ENCODE peak calls at places on chromosomes 5 and 9, in seven cellular contexts. O is fibroblast of the conjunctiva; E is HS-5; I is amniotic stem cell; C is stimulated activated CD4-positive, alpha-beta T cell treated with anti-CD3 and anti-CD28 coated beads, Interleukin-12 subunit alpha, Interleukin-12 subunit beta, amount 100 ng/mL, for 48 hours; H is RWPE2; Q is activated CD8-positive, alpha-beta memory T cell treated with anti-CD3 and anti-CD28 coated beads for 1 hour. N is an unnamed sample.

GRCh38 chr5:1975406-1975715 is 92.6 kb upstream of the IRX4 start:
- DNase-seq in O (no peak), E (no peak), I (no peak), C (no peak), H (no peak), Q (no peak), N (no peak)

GRCh38 chr5:122751293-122751753 is 23.6 kb upstream of the SNX2 start:
- DNase-seq in O (no peak), E (no peak), I (no peak), C (no peak), H (no peak), Q (no peak), N (no peak)

GRCh38 chr5:168651654-168652053 is 72.5 kb upstream of the PANK3 start:
- DNase-seq in O (peak), E (peak), I (no peak), C (no peak), H (no peak), Q (no peak), N (no peak)

GRCh38 chr5:33046091-33046490 is 335.0 kb downstream of the NPR3 start:
- DNase-seq in O (no peak), E (peak), I (no peak), C (no peak), H (no peak), Q (no peak), N (no peak)

GRCh38 chr5:132294728-132295504 is 722 bp downstream of the SLC22A4 start:
- DNase-seq in O (peak), E (peak), I (peak), C (peak), H (peak), Q (peak), N (peak)

GRCh38 chr9:7760014-7760415 is 39.6 kb downstream of the DMAC1 start:
- DNase-seq in O (peak), E (no peak), I (no peak), C (no peak), H (no peak), Q (no peak), N (no peak)

GRCh38 chr5:37839441-37840035 is 303 bp downstream of the GDNF start:
- DNase-seq in O (no peak), E (no peak), I (no peak), C (no peak), H (no peak), Q (no peak), N (peak)

GRCh38 chr5:125560476-125561225 is 814.2 kb upstream of the ZNF608 start:
- DNase-seq in O (no peak), E (no peak), I (no peak), C (no peak), H (no peak), Q (no peak), N (peak)

GRCh38 chr5:128378196-128378595 is 159.8 kb downstream of the FBN2 start:
- DNase-seq in O (no peak), E (no peak), I (no peak), C (no peak), H (no peak), Q (no peak), N (no peak)

GRCh38 chr9:111957856-111958631 is 61.4 kb downstream of the UGCG start:
- DNase-seq in O (peak), E (peak), I (peak), C (no peak), H (peak), Q (no peak), N (peak)

GRCh38 chr5:72015103-72015548 is 92.1 kb upstream of the MAP1B start:
- DNase-seq in O (no peak), E (no peak), I (no peak), C (no peak), H (peak), Q (no peak), N (peak)

GRCh38 chr9:68555416-68555815 is 14.7 kb upstream of the TMEM252 start:
- DNase-seq in O (no peak), E (no peak), I (no peak), C (no peak), H (no peak), Q (no peak), N (no peak)

GRCh38 chr5:150619359-150620230 is 20.9 kb upstream of the SYNPO start:
- DNase-seq in O (no peak), E (no peak), I (no peak), C (no peak), H (no peak), Q (no peak), N (no peak)

GRCh38 chr9:91028166-91028827 is 226.7 kb downstream of the SYK start:
- DNase-seq in O (no peak), E (no peak), I (no peak), C (no peak), H (no peak), Q (no peak), N (no peak)

GRCh38 chr9:82418334-82418733 is 429.8 kb downstream of the SPATA31D1 start:
- DNase-seq in O (no peak), E (no peak), I (no peak), C (no peak), H (no peak), Q (no peak), N (no peak)

GRCh38 chr9:1071730-1072129 is 21.6 kb downstream of the DMRT2 start:
- DNase-seq in O (no peak), E (no peak), I (no peak), C (no peak), H (no peak), Q (no peak), N (peak)

GRCh38 chr9:113875917-113876805 is at the start of gene ZNF618:
- DNase-seq in O (no peak), E (no peak), I (no peak), C (no peak), H (no peak), Q (no peak), N (peak)

GRCh38 chr5:157366741-157367684 is 93.0 kb upstream of the NIPAL4 start:
- DNase-seq in O (peak), E (no peak), I (no peak), C (no peak), H (no peak), Q (no peak), N (peak)

GRCh38 chr9:94649100-94649855 is 10.0 kb upstream of the FBP1 start:
- DNase-seq in O (no peak), E (peak), I (no peak), C (no peak), H (no peak), Q (no peak), N (no peak)

GRCh38 chr9:94611638-94612068 is 18.0 kb upstream of the FBP2 start:
- DNase-seq in O (no peak), E (no peak), I (no peak), C (peak), H (no peak), Q (no peak), N (no peak)

GRCh38 chr9:7567687-7568086 is 231.9 kb downstream of the DMAC1 start:
- DNase-seq in O (no peak), E (no peak), I (no peak), C (no peak), H (no peak), Q (no peak), N (no peak)

GRCh38 chr5:141359790-141360426 is at the start of gene PCDHGB2:
- DNase-seq in O (no peak), E (peak), I (no peak), C (no peak), H (no peak), Q (no peak), N (peak)

GRCh38 chr9:109258619-109259321 is 62.1 kb downstream of the EPB41L4B start:
- DNase-seq in O (no peak), E (no peak), I (no peak), C (no peak), H (no peak), Q (no peak), N (no peak)

GRCh38 chr9:1869843-1870242 is 145.3 kb upstream of the SMARCA2 start:
- DNase-seq in O (no peak), E (peak), I (no peak), C (no peak), H (no peak), Q (no peak), N (peak)

GRCh38 chr9:98851730-98852462 is 44.4 kb downstream of the GALNT12 start:
- DNase-seq in O (no peak), E (no peak), I (no peak), C (peak), H (no peak), Q (no peak), N (no peak)

GRCh38 chr5:82924241-82924989 is 152.8 kb downstream of the TMEM167A start:
- DNase-seq in O (no peak), E (no peak), I (no peak), C (no peak), H (no peak), Q (no peak), N (no peak)